ENCODE peak calls at places on chromosomes 11 and 22, in five cellular contexts. One of them, this sample, is unnamed.

GRCh38 chr22:47794851-47795250 is 1032.4 kb downstream of the TBC1D22A start:
- DNase-seq in activated T-helper 1 cell treated with anti-CD3 and anti-CD28 coated beads, Interleukin-12 subunit alpha, Interleukin-12 subunit beta, Interleukin-2, Interleukin-4 antibody, amounts not matched to agents 30 ng/mL and 10 ng/mL and 1 ng/mL, durations not matched to agents 14 hours and 24 hours and 36 hours: no peak
- DNase-seq in activated naive CD8-positive, alpha-beta T cell treated with anti-CD3 and anti-CD28 coated beads, Interleukin-2, amount 50 U/mL, for 24 hours: no peak
- DNase-seq in Calu3: no peak
- DNase-seq in GM13976: no peak
- DNase-seq in this sample: no peak

GRCh38 chr11:101407324-101407723 is 176.5 kb downstream of the TRPC6 start:
- DNase-seq in activated T-helper 1 cell treated with anti-CD3 and anti-CD28 coated beads, Interleukin-12 subunit alpha, Interleukin-12 subunit beta, Interleukin-2, Interleukin-4 antibody, amounts not matched to agents 30 ng/mL and 10 ng/mL and 1 ng/mL, durations not matched to agents 14 hours and 24 hours and 36 hours: no peak
- DNase-seq in activated naive CD8-positive, alpha-beta T cell treated with anti-CD3 and anti-CD28 coated beads, Interleukin-2, amount 50 U/mL, for 24 hours: no peak
- DNase-seq in Calu3: no peak
- DNase-seq in GM13976: no peak
- DNase-seq in this sample: no peak

GRCh38 chr11:10930961-10931760 is 73.3 kb upstream of the ZBED5 start:
- DNase-seq in activated T-helper 1 cell treated with anti-CD3 and anti-CD28 coated beads, Interleukin-12 subunit alpha, Interleukin-12 subunit beta, Interleukin-2, Interleukin-4 antibody, amounts not matched to agents 30 ng/mL and 10 ng/mL and 1 ng/mL, durations not matched to agents 14 hours and 24 hours and 36 hours: peak
- DNase-seq in activated naive CD8-positive, alpha-beta T cell treated with anti-CD3 and anti-CD28 coated beads, Interleukin-2, amount 50 U/mL, for 24 hours: peak
- DNase-seq in Calu3: peak
- DNase-seq in GM13976: peak
- DNase-seq in this sample: peak

GRCh38 chr11:113023228-113023627 is 62.0 kb downstream of the NCAM1 start:
- DNase-seq in activated T-helper 1 cell treated with anti-CD3 and anti-CD28 coated beads, Interleukin-12 subunit alpha, Interleukin-12 subunit beta, Interleukin-2, Interleukin-4 antibody, amounts not matched to agents 30 ng/mL and 10 ng/mL and 1 ng/mL, durations not matched to agents 14 hours and 24 hours and 36 hours: no peak
- DNase-seq in activated naive CD8-positive, alpha-beta T cell treated with anti-CD3 and anti-CD28 coated beads, Interleukin-2, amount 50 U/mL, for 24 hours: no peak
- DNase-seq in Calu3: no peak
- DNase-seq in GM13976: no peak
- DNase-seq in this sample: no peak

GRCh38 chr11:77178150-77178549 is 50.1 kb downstream of the MYO7A start:
- DNase-seq in activated T-helper 1 cell treated with anti-CD3 and anti-CD28 coated beads, Interleukin-12 subunit alpha, Interleukin-12 subunit beta, Interleukin-2, Interleukin-4 antibody, amounts not matched to agents 30 ng/mL and 10 ng/mL and 1 ng/mL, durations not matched to agents 14 hours and 24 hours and 36 hours: no peak
- DNase-seq in activated naive CD8-positive, alpha-beta T cell treated with anti-CD3 and anti-CD28 coated beads, Interleukin-2, amount 50 U/mL, for 24 hours: no peak
- DNase-seq in Calu3: no peak
- DNase-seq in GM13976: no peak
- DNase-seq in this sample: no peak

GRCh38 chr22:44549701-44550100 is 51.7 kb upstream of the RTL6 start:
- DNase-seq in activated T-helper 1 cell treated with anti-CD3 and anti-CD28 coated beads, Interleukin-12 subunit alpha, Interleukin-12 subunit beta, Interleukin-2, Interleukin-4 antibody, amounts not matched to agents 30 ng/mL and 10 ng/mL and 1 ng/mL, durations not matched to agents 14 hours and 24 hours and 36 hours: no peak
- DNase-seq in activated naive CD8-positive, alpha-beta T cell treated with anti-CD3 and anti-CD28 coated beads, Interleukin-2, amount 50 U/mL, for 24 hours: no peak
- DNase-seq in Calu3: no peak
- DNase-seq in GM13976: no peak
- DNase-seq in this sample: no peak

GRCh38 chr11:70307176-70307575 is 36.7 kb downstream of the PPFIA1 start:
- DNase-seq in activated T-helper 1 cell treated with anti-CD3 and anti-CD28 coated beads, Interleukin-12 subunit alpha, Interleukin-12 subunit beta, Interleukin-2, Interleukin-4 antibody, amounts not matched to agents 30 ng/mL and 10 ng/mL and 1 ng/mL, durations not matched to agents 14 hours and 24 hours and 36 hours: no peak
- DNase-seq in activated naive CD8-positive, alpha-beta T cell treated with anti-CD3 and anti-CD28 coated beads, Interleukin-2, amount 50 U/mL, for 24 hours: no peak
- DNase-seq in Calu3: no peak
- DNase-seq in GM13976: no peak
- DNase-seq in this sample: no peak

GRCh38 chr11:132944557-132944920 is 587.8 kb downstream of the OPCML start:
- DNase-seq in activated T-helper 1 cell treated with anti-CD3 and anti-CD28 coated beads, Interleukin-12 subunit alpha, Interleukin-12 subunit beta, Interleukin-2, Interleukin-4 antibody, amounts not matched to agents 30 ng/mL and 10 ng/mL and 1 ng/mL, durations not matched to agents 14 hours and 24 hours and 36 hours: no peak
- DNase-seq in activated naive CD8-positive, alpha-beta T cell treated with anti-CD3 and anti-CD28 coated beads, Interleukin-2, amount 50 U/mL, for 24 hours: no peak
- DNase-seq in Calu3: no peak
- DNase-seq in GM13976: no peak
- DNase-seq in this sample: no peak

This sample was measured in erythroblast.